ENCODE peak calls at places on chromosome 20, in seven cellular contexts. H is GM23248, N is lower lobe of right lung, M is pancreas, V is heart left ventricle, B is suprapubic skin, E is HCT116. Z is an unnamed sample. For H3K4me1, the result is how much of the 10 kb centered on the place peaks cover.

GRCh38 chr20:62700261-62700925 is 8.2 kb upstream of the NTSR1 start:
- DNase-seq in H (no peak), N (no peak), M (no peak), V (no peak), B (no peak), E (no peak), Z (no peak)

GRCh38 chr20:23668477-23668951 is 20.3 kb downstream of the CST4 start:
- DNase-seq in H (peak), N (no peak), M (peak), V (peak), B (no peak), E (peak), Z (no peak)

GRCh38 chr20:62639765-62640164 is 2.5 kb upstream of the SLCO4A1 start:
- DNase-seq in H (no peak), N (no peak), M (no peak), V (no peak), B (no peak), E (no peak), Z (no peak)

GRCh38 chr20:43586641-43587040 is 4.1 kb upstream of the IFT52 start:
- DNase-seq in H (no peak), N (no peak), M (no peak), V (no peak), B (no peak), E (no peak), Z (no peak)

GRCh38 chr20:12847862-12848261 is 160.9 kb upstream of the SPTLC3 start:
- DNase-seq in H (peak), N (no peak), M (no peak), V (no peak), B (no peak), E (no peak), Z (no peak)

GRCh38 chr20:43985121-43985520 is 70.5 kb downstream of the TOX2 start:
- DNase-seq in H (no peak), N (no peak), M (no peak), V (no peak), B (peak), E (no peak), Z (no peak)

GRCh38 chr20:52104546-52105044 is 87.0 kb downstream of the ZFP64 start:
- DNase-seq in H (peak), N (no peak), M (no peak), V (no peak), B (no peak), E (no peak), Z (no peak)

GRCh38 chr20:57211949-57212889 is 54.2 kb downstream of the BMP7 start:
- DNase-seq in H (peak), N (no peak), M (peak), V (peak), B (peak), E (peak), Z (peak)

GRCh38 chr20:44717986-44718385 is 2.8 kb downstream of the CCN5 start:
- DNase-seq in H (no peak), N (peak), M (no peak), V (no peak), B (no peak), E (no peak), Z (no peak)

GRCh38 chr20:44022464-44022863 is 107.8 kb downstream of the TOX2 start:
- DNase-seq in H (no peak), N (no peak), M (no peak), V (no peak), B (peak), E (no peak), Z (no peak)

GRCh38 chr20:14197097-14197496 is 140.3 kb downstream of the FLRT3 start:
- DNase-seq in H (peak), N (no peak), M (no peak), V (no peak), B (no peak), E (no peak), Z (no peak)

GRCh38 chr20:58131581-58132142 is 96.8 kb downstream of the ANKRD60 start:
- DNase-seq in H (peak), N (no peak), M (no peak), V (no peak), B (peak), E (peak), Z (no peak)

GRCh38 chr20:32537657-32538525 is 47.2 kb downstream of the NOL4L start:
- DNase-seq in H (no peak), N (no peak), M (no peak), V (no peak), B (no peak), E (no peak), Z (no peak)

GRCh38 chr20:5119435-5120188 is at the start of gene PCNA:
- DNase-seq in H (peak), N (peak), M (peak), V (peak), B (peak), E (peak), Z (peak)

GRCh38 chr20:5119143-5119434 is 669 bp downstream of the PCNA start:
- DNase-seq in H (no peak), N (no peak), M (no peak), V (no peak), B (no peak), E (no peak), Z (no peak)

GRCh38 chr20:5122861-5123260 is 3.1 kb upstream of the PCNA start:
- DNase-seq in H (no peak), N (no peak), M (no peak), V (no peak), B (no peak), E (no peak), Z (no peak)

GRCh38 chr20:5118220-5119142 is 1.3 kb downstream of the PCNA start:
- DNase-seq in H (peak), N (no peak), M (no peak), V (no peak), B (no peak), E (no peak), Z (no peak)

DNA sequence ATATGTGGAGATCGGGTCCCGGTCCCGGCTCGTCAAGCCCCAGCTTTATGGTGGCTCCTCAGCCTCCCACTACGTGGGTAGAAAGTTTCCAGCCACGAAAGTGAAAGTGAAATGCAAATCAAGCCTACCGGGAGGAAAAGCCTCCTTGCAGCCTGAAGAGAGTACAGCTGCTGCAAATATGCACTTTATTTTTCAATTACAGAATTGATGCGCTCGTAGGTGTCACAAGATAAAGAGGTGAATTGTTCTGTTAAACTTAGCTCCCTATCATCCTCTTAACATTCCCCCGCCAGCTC is 379 bp upstream of the PCNA start:
- DNase-seq in H (no peak), N (no peak), M (no peak), V (no peak), B (no peak), E (no peak), Z (no peak)
- H3K27ac ChIP-seq in H (peak), N (peak), M (peak), V (peak), B (peak), E (peak), Z (peak)

GRCh38 chr20:48468571-48468970 is 359.2 kb downstream of the PREX1 start:
- DNase-seq in H (no peak), N (no peak), M (no peak), V (no peak), B (no peak), E (no peak), Z (no peak)

GRCh38 chr20:48470141-48470540 is 357.7 kb downstream of the PREX1 start:
- DNase-seq in H (no peak), N (no peak), M (no peak), V (no peak), B (no peak), E (no peak), Z (no peak)

GRCh38 chr20:48471176-48471575 is 356.6 kb downstream of the PREX1 start:
- DNase-seq in H (no peak), N (no peak), M (no peak), V (no peak), B (no peak), E (no peak), Z (no peak)

GRCh38 chr20:48467622-48468021 is 360.2 kb downstream of the PREX1 start:
- DNase-seq in H (no peak), N (no peak), M (no peak), V (no peak), B (no peak), E (peak), Z (no peak)

GRCh38 chr20:48469026-48469425 is 358.8 kb downstream of the PREX1 start:
- DNase-seq in H (no peak), N (no peak), M (no peak), V (no peak), B (no peak), E (no peak), Z (no peak)
- H3K4me1 ChIP-seq in H (under half), N (under half), M (under half), V (under half), B (under half), E (under half), Z (under half)

GRCh38 chr20:50111120-50111828 is 1.7 kb downstream of the UBE2V1 start:
- DNase-seq in H (peak), N (no peak), M (no peak), V (no peak), B (peak), E (no peak), Z (peak)
- H3K27ac ChIP-seq in H (peak), N (peak), M (peak), V (peak), B (no peak), E (peak), Z (peak)

GRCh38 chr20:496126-496696 is 33.9 kb upstream of the TBC1D20 start:
- DNase-seq in H (peak), N (no peak), M (no peak), V (no peak), B (no peak), E (no peak), Z (no peak)
- H3K4me1 ChIP-seq in H (under half), N (under half), M (under half), V (under half), B (under half), E (under half), Z (under half)

DNA sequence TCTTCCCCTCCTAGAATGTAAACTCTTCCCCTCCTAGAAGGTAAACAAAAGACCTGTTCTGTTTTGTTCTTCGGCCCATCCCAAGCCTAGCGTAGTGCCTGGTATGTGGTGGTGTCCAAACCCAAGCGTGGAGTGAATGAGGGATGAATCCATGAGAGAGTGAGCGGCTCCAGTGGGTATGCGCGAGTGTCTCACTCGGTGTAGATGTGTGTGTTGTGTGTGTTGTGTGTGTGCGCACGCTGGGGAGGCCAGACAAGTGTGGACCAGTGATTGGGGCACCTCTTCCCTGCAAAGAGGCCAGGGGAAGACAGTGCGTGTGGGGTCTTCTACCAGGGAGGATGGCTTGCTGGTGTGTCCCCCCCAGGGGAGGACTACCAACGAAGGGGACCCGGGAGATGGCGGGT is 392 bp upstream of the SLC2A10 start:
- DNase-seq in H (peak), N (no peak), M (no peak), V (no peak), B (no peak), E (no peak), Z (no peak)
- H3K27ac ChIP-seq in H (peak), N (peak), M (peak), V (peak), B (peak), E (no peak), Z (peak)

DNA sequence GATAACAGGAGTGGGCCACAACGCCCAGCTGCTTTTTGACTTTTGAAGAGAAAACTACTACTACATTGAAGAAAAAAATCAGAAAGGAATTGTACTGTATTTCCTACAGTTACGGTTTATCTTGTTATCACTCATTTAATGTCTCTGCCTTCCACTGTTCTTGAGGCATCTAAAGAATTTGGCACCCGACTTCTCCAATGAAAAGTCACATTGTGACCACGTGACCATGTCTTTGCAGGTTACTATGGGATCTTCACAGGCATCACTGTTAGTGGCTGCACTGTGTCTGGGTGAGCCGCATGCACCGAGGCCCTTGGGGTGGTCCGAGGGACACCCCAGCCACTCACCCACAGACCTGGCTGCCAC is 26.8 kb downstream of the RRBP1 start:
- DNase-seq in H (peak), N (no peak), M (peak), V (no peak), B (no peak), E (no peak), Z (no peak)
- H3K4me1 ChIP-seq in H (under half), N (under half), M (under half), V (under half), B (under half), E (under half), Z (under half)

Z was measured in ascending aorta.